ENCODE peak calls at places on chromosomes 13 and 19, in five cellular contexts. Y is stomach, G is transverse colon, S is breast epithelium, U is spleen. I is an unnamed sample.

GRCh38 chr19:50173144-50173543 is 10.1 kb upstream of the IZUMO2 start:
- DNase-seq in Y (peak; percentile 39), G (peak; percentile 81), S (no peak), U (no peak), I (no peak)

GRCh38 chr13:31545616-31546015 is 193.7 kb upstream of the RXFP2 start:
- DNase-seq in Y (no peak), G (no peak), S (no peak), U (no peak), I (no peak)

GRCh38 chr19:46052896-46053295 is 12.1 kb upstream of the IGFL4 start:
- DNase-seq in Y (no peak), G (no peak), S (no peak), U (no peak), I (no peak)

GRCh38 chr13:102799544-102800144 is 725 bp downstream of the BIVM start:
- DNase-seq in Y (peak; percentile 29), G (peak; percentile 26), S (no peak), U (peak; percentile 84), I (peak; percentile 69)

GRCh38 chr19:47682939-47683338 is 30.3 kb upstream of the EHD2 start:
- DNase-seq in Y (peak; percentile 71), G (no peak), S (no peak), U (no peak), I (no peak)

GRCh38 chr13:100540621-100541020 is 48.0 kb downstream of the GGACT start:
- DNase-seq in Y (no peak), G (no peak), S (no peak), U (no peak), I (peak; percentile 52)

GRCh38 chr19:40596608-40597328 is 4.4 kb upstream of the LTBP4 start:
- DNase-seq in Y (peak; percentile 76), G (peak; percentile 56), S (no peak), U (no peak), I (peak; percentile 83)

GRCh38 chr19:14782978-14783545 is 4.7 kb upstream of the ADGRE2 start:
- DNase-seq in Y (no peak), G (no peak), S (peak; percentile 15), U (no peak), I (no peak)

GRCh38 chr13:97540696-97541095 is 106.7 kb downstream of the RAP2A start:
- DNase-seq in Y (no peak), G (no peak), S (no peak), U (no peak), I (no peak)

GRCh38 chr13:19573072-19573716 is 11.9 kb upstream of the TPTE2 start:
- DNase-seq in Y (no peak), G (no peak), S (no peak), U (no peak), I (no peak)

GRCh38 chr13:76725211-76725610 is 161.0 kb downstream of the KCTD12 start:
- DNase-seq in Y (no peak), G (no peak), S (no peak), U (no peak), I (no peak)

GRCh38 chr19:35291916-35292315 is at the start of gene MAG:
- DNase-seq in Y (no peak), G (no peak), S (no peak), U (no peak), I (no peak)

GRCh38 chr19:6098574-6098973 is 11.7 kb downstream of the RFX2 start:
- DNase-seq in Y (no peak), G (no peak), S (no peak), U (no peak), I (no peak)

GRCh38 chr13:44112700-44113329 is 233.1 kb downstream of the LACC1 start:
- DNase-seq in Y (no peak), G (no peak), S (no peak), U (no peak), I (no peak)
- H3K4me3 ChIP-seq in Y (no peak overlapping the region), G (no peak overlapping the region), S (no peak overlapping the region), U (no peak overlapping the region), I (no peak overlapping the region)

DNA sequence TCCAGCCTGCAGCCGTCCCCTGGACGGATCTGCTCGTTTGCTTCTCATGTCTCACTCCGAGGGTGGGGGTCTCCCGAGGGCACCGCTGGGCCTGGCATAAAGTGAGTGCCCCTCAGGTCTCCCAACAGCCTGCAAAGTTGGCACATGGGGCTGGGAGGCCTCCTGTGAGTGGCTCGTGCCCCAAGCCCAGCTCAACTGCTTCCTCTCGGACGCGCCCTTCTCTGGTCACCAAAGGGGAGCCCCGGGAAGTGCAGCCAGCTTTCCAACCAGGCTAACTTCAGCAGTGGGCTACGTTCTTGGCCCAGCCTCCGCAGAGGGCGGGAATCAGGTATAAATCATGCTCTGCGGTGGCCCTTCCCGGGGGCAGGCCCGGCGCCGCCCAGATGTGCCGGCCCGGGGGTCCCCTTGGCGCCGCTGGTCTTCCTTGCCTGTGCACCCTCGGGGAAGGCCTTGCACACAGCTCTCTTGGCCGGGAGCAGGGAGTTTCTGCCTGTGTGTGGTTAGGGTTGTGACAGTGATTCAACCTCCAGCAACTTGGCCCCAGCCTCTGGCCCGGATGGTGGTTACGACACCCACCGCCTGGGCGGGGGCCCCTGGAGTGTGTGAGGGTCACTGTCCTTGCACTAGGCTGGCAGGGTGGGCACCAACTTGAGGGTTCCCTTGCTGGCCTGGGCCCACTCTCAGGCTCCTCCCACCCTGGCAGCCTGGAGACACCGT is 20.7 kb downstream of the CEBPG start:
- DNase-seq in Y (no peak), G (no peak), S (no peak), U (peak; percentile 78), I (peak; percentile 86)
- TF ChIP-seq POLR2A in Y (no peak), G (no peak), S (no peak), U (no peak), I (no peak)

DNA sequence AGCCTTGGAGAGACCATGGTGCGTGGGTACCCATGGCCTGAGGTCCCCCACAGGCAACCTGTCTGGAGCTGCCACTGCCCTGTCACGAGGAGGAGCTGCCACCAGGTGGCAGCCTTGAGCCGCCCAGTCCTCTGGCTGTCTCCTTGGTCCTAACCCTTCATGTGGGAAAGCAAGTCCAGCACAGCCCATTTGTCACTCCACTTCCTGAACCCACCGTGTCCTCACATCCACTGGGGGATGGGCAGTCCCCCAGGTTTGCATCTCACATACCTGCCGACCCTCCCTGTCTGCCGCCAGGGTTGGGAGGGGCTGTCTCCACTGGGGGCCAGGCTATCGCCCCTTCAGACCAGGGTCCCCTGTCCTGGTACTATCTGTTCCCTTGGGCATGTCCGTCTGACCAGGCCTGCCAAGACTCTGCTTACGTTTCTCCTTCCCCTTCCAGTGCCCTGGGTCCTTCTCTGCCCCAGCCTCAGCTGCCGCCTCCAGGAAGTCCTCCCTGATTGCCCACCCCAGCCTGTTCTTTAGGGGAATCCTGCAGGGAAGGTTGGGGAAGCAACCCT is 4.5 kb downstream of the FAM174C start:
- DNase-seq in Y (peak; percentile 87), G (peak; percentile 89), S (peak; percentile 79), U (peak; percentile 95), I (peak; percentile 90)
- TF ChIP-seq POLR2AphosphoS5 in Y (peak; percentile 61), G (no peak), S (no peak), U (peak; percentile 64), I (no peak)

GRCh38 chr13:57635541-57635940 is 4.0 kb downstream of the PCDH17 start:
- DNase-seq in Y (no peak), G (no peak), S (no peak), U (no peak), I (no peak)

GRCh38 chr13:57632276-57633140 is 964 bp downstream of the PCDH17 start:
- DNase-seq in Y (no peak), G (no peak), S (peak; percentile 51), U (peak; percentile 72), I (peak; percentile 62)

GRCh38 chr13:57634829-57635165 is 3.3 kb downstream of the PCDH17 start:
- DNase-seq in Y (no peak), G (no peak), S (peak; percentile 49), U (peak; percentile 67), I (no peak)

GRCh38 chr13:57633141-57633949 is 1.8 kb downstream of the PCDH17 start:
- DNase-seq in Y (peak; percentile 26), G (peak; percentile 13), S (peak; percentile 51), U (peak; percentile 79), I (peak; percentile 74)

GRCh38 chr13:57633950-57634828 is 2.6 kb downstream of the PCDH17 start:
- DNase-seq in Y (no peak), G (no peak), S (no peak), U (peak; percentile 65), I (peak; percentile 61)
- H3K4me3 ChIP-seq in Y (peak overlapping the region; percentile 58), G (peak overlapping the region; percentile 49), S (peak overlapping the region; percentile 69), U (peak overlapping the region; percentile 55), I (peak overlapping the region; percentile 51)

GRCh38 chr13:67763984-67764383 is 533.8 kb upstream of the PCDH9 start:
- DNase-seq in Y (no peak), G (no peak), S (no peak), U (no peak), I (no peak)

GRCh38 chr13:67763316-67763715 is 533.2 kb upstream of the PCDH9 start:
- DNase-seq in Y (no peak), G (no peak), S (no peak), U (no peak), I (no peak)
- TF ChIP-seq POLR2A in Y (no peak), G (no peak), S (no peak), U (no peak), I (no peak)

I was measured in sigmoid colon.